ENCODE peak calls at places on chromosomes 13 and 19, in four cellular contexts. One of them, this sample, is unnamed.
A peak's percentile ranks its signal among the peaks of the same experiment; 100 is the strongest.

GRCh38 chr13:101552797-101553196 is 100.3 kb downstream of the ITGBL1 start:
- DNase-seq in IMR-90: peak; percentile 55
- DNase-seq in dorsolateral prefrontal cortex: no peak
- DNase-seq in tibial artery: no peak
- DNase-seq in this sample: peak; percentile 57

GRCh38 chr13:23513460-23513859 is 56.8 kb upstream of the TNFRSF19 start:
- DNase-seq in IMR-90: no peak
- DNase-seq in dorsolateral prefrontal cortex: no peak
- DNase-seq in tibial artery: no peak
- DNase-seq in this sample: no peak

GRCh38 chr19:55075366-55075998 is at the start of gene EPS8L1:
- DNase-seq in IMR-90: no peak
- DNase-seq in dorsolateral prefrontal cortex: no peak
- DNase-seq in tibial artery: no peak
- DNase-seq in this sample: no peak

GRCh38 chr13:24162604-24163003 is 2.1 kb downstream of the SPATA13 start:
- DNase-seq in IMR-90: no peak
- DNase-seq in dorsolateral prefrontal cortex: no peak
- DNase-seq in tibial artery: no peak
- DNase-seq in this sample: no peak

GRCh38 chr19:8575467-8575997 is 1.7 kb downstream of the MYO1F start:
- DNase-seq in IMR-90: peak; percentile 35
- DNase-seq in dorsolateral prefrontal cortex: no peak
- DNase-seq in tibial artery: no peak
- DNase-seq in this sample: peak; percentile 22

GRCh38 chr19:23093832-23094231 is 23.0 kb upstream of the ZNF730 start:
- DNase-seq in IMR-90: no peak
- DNase-seq in dorsolateral prefrontal cortex: no peak
- DNase-seq in tibial artery: no peak
- DNase-seq in this sample: no peak

GRCh38 chr19:2587001-2587719 is 111.2 kb downstream of the GADD45B start:
- DNase-seq in IMR-90: peak; percentile 35
- DNase-seq in dorsolateral prefrontal cortex: no peak
- DNase-seq in tibial artery: peak; percentile 15
- DNase-seq in this sample: peak; percentile 47

GRCh38 chr13:27455331-27455855 is 5.0 kb upstream of the MTIF3 start:
- DNase-seq in IMR-90: no peak
- DNase-seq in dorsolateral prefrontal cortex: no peak
- DNase-seq in tibial artery: no peak
- DNase-seq in this sample: peak; percentile 30

GRCh38 chr13:63124863-63125262 is 1709.2 kb upstream of the PCDH20 start:
- DNase-seq in IMR-90: peak; percentile 60
- DNase-seq in dorsolateral prefrontal cortex: no peak
- DNase-seq in tibial artery: no peak
- DNase-seq in this sample: peak; percentile 25

GRCh38 chr19:53131732-53132131 is 978 bp downstream of the ZNF415 start:
- DNase-seq in IMR-90: no peak
- DNase-seq in dorsolateral prefrontal cortex: peak; percentile 51
- DNase-seq in tibial artery: no peak
- DNase-seq in this sample: no peak

GRCh38 chr19:10552596-10553053 is 8.9 kb downstream of the ATG4D start:
- DNase-seq in IMR-90: no peak
- DNase-seq in dorsolateral prefrontal cortex: no peak
- DNase-seq in tibial artery: no peak
- DNase-seq in this sample: peak; percentile 17

GRCh38 chr13:33150146-33150545 is 133.9 kb downstream of the KL start:
- DNase-seq in IMR-90: peak; percentile 60
- DNase-seq in dorsolateral prefrontal cortex: no peak
- DNase-seq in tibial artery: no peak
- DNase-seq in this sample: peak; percentile 38

GRCh38 chr19:35713904-35714440 is 3.8 kb upstream of the KMT2B start:
- DNase-seq in IMR-90: no peak
- DNase-seq in dorsolateral prefrontal cortex: no peak
- DNase-seq in tibial artery: no peak
- DNase-seq in this sample: no peak

GRCh38 chr19:39156230-39156890 is 30.8 kb downstream of the PAK4 start:
- DNase-seq in IMR-90: peak; percentile 29
- DNase-seq in dorsolateral prefrontal cortex: no peak
- DNase-seq in tibial artery: no peak
- DNase-seq in this sample: peak; percentile 55

GRCh38 chr19:39413903-39414608 is 1.6 kb downstream of the PLEKHG2 start:
- DNase-seq in IMR-90: peak; percentile 28
- DNase-seq in dorsolateral prefrontal cortex: no peak
- DNase-seq in tibial artery: peak; percentile 59
- DNase-seq in this sample: no peak

GRCh38 chr19:15195987-15196682 is 4.7 kb downstream of the NOTCH3 start:
- DNase-seq in IMR-90: no peak
- DNase-seq in dorsolateral prefrontal cortex: no peak
- DNase-seq in tibial artery: no peak
- DNase-seq in this sample: no peak

GRCh38 chr19:39740395-39740794 is 2.6 kb upstream of the CLC start:
- DNase-seq in IMR-90: no peak
- DNase-seq in dorsolateral prefrontal cortex: no peak
- DNase-seq in tibial artery: no peak
- DNase-seq in this sample: no peak

GRCh38 chr13:77928909-77929308 is 10.3 kb upstream of the EDNRB start:
- DNase-seq in IMR-90: no peak
- DNase-seq in dorsolateral prefrontal cortex: no peak
- DNase-seq in tibial artery: no peak
- DNase-seq in this sample: no peak

GRCh38 chr19:1624458-1624857 is 19.2 kb upstream of the UQCR11 start:
- DNase-seq in IMR-90: peak; percentile 37
- DNase-seq in dorsolateral prefrontal cortex: peak; percentile 40
- DNase-seq in tibial artery: peak; percentile 53
- DNase-seq in this sample: peak; percentile 57

GRCh38 chr19:1065606-1066109 is 1.3 kb upstream of the ARHGAP45 start:
- DNase-seq in IMR-90: no peak
- DNase-seq in dorsolateral prefrontal cortex: no peak
- DNase-seq in tibial artery: no peak
- DNase-seq in this sample: no peak

GRCh38 chr13:28597641-28598040 is 61.3 kb upstream of the POMP start:
- DNase-seq in IMR-90: peak; percentile 60
- DNase-seq in dorsolateral prefrontal cortex: no peak
- DNase-seq in tibial artery: no peak
- DNase-seq in this sample: peak; percentile 73

GRCh38 chr13:35512271-35512920 is 35.9 kb upstream of the MAB21L1 start:
- DNase-seq in IMR-90: peak; percentile 90
- DNase-seq in dorsolateral prefrontal cortex: no peak
- DNase-seq in tibial artery: no peak
- DNase-seq in this sample: peak; percentile 99

GRCh38 chr13:61531383-61532065 is 115.9 kb upstream of the PCDH20 start:
- DNase-seq in IMR-90: no peak
- DNase-seq in dorsolateral prefrontal cortex: no peak
- DNase-seq in tibial artery: no peak
- DNase-seq in this sample: no peak

GRCh38 chr13:101406787-101407186 is 9.5 kb downstream of the NALCN start:
- DNase-seq in IMR-90: no peak
- DNase-seq in dorsolateral prefrontal cortex: no peak
- DNase-seq in tibial artery: no peak
- DNase-seq in this sample: no peak

GRCh38 chr19:29831041-29831548 is 19.3 kb downstream of the CCNE1 start:
- DNase-seq in IMR-90: no peak
- DNase-seq in dorsolateral prefrontal cortex: no peak
- DNase-seq in tibial artery: no peak
- DNase-seq in this sample: no peak

GRCh38 chr13:97423300-97424045 is 10.5 kb upstream of the RAP2A start:
- DNase-seq in IMR-90: no peak
- DNase-seq in dorsolateral prefrontal cortex: peak; percentile 33
- DNase-seq in tibial artery: no peak
- DNase-seq in this sample: no peak

GRCh38 chr13:37175996-37176395 is 70.5 kb upstream of the CSNK1A1L start:
- DNase-seq in IMR-90: peak; percentile 92
- DNase-seq in dorsolateral prefrontal cortex: no peak
- DNase-seq in tibial artery: no peak
- DNase-seq in this sample: peak; percentile 94

GRCh38 chr19:7682175-7682855 is 1.7 kb downstream of the TRAPPC5 start:
- DNase-seq in IMR-90: no peak
- DNase-seq in dorsolateral prefrontal cortex: peak; percentile 41
- DNase-seq in tibial artery: no peak
- DNase-seq in this sample: no peak

GRCh38 chr13:100106005-100106404 is 17.1 kb downstream of the PCCA start:
- DNase-seq in IMR-90: peak; percentile 37
- DNase-seq in dorsolateral prefrontal cortex: no peak
- DNase-seq in tibial artery: no peak
- DNase-seq in this sample: no peak

DNA sequence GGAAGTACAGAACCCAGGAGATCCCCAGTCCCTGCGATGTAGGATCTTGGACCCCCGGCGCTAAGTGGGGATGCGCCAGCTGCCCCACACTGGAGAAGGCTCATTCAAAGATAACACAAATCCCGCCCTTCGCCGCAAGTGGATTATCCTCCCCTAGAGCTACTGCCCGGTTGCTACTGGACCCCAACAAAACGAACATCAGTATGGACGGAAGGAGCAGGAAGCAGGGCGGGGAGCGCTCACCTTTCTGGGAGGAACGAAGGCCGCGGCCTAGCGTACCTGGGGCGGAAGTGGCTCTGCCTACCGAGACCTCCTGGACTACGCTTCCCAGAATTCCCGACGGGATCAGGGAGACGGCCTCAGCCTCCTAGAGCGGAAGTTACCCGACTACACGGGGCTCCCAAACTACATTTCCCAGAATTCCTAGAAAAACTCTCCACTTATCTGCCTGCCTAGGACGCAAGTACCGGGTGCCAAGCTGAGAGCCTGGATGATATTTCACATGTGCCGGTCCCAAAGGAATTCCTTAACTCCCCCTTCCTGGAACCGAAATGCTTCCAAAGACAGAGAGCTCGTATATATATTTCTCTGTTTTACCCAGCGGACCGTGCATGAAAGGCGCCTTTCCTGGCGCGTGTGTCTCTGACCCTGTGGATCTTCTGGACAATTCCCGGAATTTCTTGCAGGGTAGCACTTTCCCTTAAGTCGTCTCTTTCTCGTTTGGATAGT is at the start of gene ZNF112:
- DNase-seq in IMR-90: peak; percentile 91
- DNase-seq in dorsolateral prefrontal cortex: peak; percentile 92
- DNase-seq in tibial artery: peak; percentile 86
- DNase-seq in this sample: peak; percentile 92
- H3K4me3 ChIP-seq in IMR-90: peak within 1 kb of the TSS; percentile 81
- H3K4me3 ChIP-seq in dorsolateral prefrontal cortex: peak within 1 kb of the TSS; percentile 78
- H3K4me3 ChIP-seq in tibial artery: peak within 1 kb of the TSS; percentile 55
- H3K4me3 ChIP-seq in this sample: peak within 1 kb of the TSS; percentile 79

DNA sequence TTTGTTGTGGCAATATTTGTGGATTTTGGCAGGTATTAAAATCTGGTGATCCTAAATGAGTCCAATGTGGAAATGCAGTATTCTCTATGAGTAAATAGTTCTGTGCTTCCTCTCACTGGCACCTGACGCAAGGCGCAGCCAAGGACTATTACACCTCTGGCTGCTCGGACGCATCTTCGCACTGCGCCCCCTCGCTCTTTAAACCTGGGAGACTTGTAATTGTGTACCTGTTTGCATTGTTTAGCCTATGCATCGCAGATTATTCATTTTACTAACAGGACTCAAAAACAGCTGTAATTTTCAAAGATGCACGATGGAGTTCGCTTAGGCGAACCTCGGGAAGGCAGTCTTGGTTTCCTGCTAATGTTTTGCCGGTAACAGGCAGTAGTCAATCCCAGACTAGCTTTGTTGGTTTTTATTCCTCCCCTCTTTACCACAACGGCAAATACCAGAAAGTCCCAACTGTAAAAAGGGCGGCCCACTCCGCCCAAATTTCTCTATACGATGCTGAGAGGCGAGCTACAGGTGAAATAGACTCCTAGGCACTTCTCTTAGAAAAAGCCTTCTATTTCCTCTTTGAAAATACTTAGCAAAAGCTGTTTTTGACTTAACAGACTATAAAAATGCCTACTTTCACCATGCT is 113.3 kb downstream of the KCNRG start:
- DNase-seq in IMR-90: no peak
- DNase-seq in dorsolateral prefrontal cortex: no peak
- DNase-seq in tibial artery: no peak
- DNase-seq in this sample: no peak
- H3K4me3 ChIP-seq in IMR-90: no peak overlapping the region
- H3K4me3 ChIP-seq in dorsolateral prefrontal cortex: no peak overlapping the region
- H3K4me3 ChIP-seq in tibial artery: no peak overlapping the region
- H3K4me3 ChIP-seq in this sample: no peak overlapping the region

GRCh38 chr13:44218501-44219240 is 155.0 kb upstream of the SERP2 start:
- DNase-seq in IMR-90: no peak
- DNase-seq in dorsolateral prefrontal cortex: no peak
- DNase-seq in tibial artery: peak; percentile 90
- DNase-seq in this sample: peak; percentile 46
- H3K4me3 ChIP-seq in IMR-90: no peak overlapping the region
- H3K4me3 ChIP-seq in dorsolateral prefrontal cortex: no peak overlapping the region
- H3K4me3 ChIP-seq in tibial artery: no peak overlapping the region
- H3K4me3 ChIP-seq in this sample: no peak overlapping the region

DNA sequence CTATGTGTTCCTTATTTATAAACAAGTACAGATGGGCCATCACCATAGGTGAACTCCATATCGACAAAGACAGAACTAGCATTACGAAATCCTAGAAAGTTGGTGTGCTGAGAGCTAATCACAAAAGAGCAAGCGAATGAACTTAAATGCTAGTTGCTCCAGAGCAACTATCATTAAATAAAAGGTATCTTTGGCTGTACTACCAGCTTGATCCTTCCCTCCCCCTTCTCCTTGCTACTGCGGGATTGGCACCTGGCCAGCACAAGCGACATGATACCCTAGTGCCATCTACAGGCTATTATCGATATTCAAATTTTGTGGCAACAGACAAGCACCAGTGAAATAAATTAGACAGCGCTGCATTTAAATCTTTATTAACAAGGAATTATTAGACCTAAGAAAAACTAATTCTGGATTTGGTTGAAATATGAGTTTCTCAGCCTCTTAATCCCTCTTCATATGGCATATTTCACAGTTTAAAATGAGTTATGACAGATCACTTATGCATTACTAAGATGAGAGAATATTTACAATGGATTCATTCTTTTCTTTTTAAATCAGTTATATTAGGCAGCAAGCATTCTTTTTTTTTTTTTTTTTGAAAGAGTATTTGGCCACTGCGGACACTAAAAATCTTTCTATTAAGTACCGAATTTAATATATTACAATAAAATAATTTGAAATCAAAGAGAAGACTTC is 5.8 kb downstream of the PCDH9 start:
- DNase-seq in IMR-90: peak; percentile 82
- DNase-seq in dorsolateral prefrontal cortex: peak; percentile 80
- DNase-seq in tibial artery: peak; percentile 74
- DNase-seq in this sample: peak; percentile 76
- H3K4me3 ChIP-seq in IMR-90: no peak overlapping the region
- H3K4me3 ChIP-seq in dorsolateral prefrontal cortex: peak overlapping the region; percentile 87
- H3K4me3 ChIP-seq in tibial artery: no peak overlapping the region
- H3K4me3 ChIP-seq in this sample: peak overlapping the region; percentile 63

DNA sequence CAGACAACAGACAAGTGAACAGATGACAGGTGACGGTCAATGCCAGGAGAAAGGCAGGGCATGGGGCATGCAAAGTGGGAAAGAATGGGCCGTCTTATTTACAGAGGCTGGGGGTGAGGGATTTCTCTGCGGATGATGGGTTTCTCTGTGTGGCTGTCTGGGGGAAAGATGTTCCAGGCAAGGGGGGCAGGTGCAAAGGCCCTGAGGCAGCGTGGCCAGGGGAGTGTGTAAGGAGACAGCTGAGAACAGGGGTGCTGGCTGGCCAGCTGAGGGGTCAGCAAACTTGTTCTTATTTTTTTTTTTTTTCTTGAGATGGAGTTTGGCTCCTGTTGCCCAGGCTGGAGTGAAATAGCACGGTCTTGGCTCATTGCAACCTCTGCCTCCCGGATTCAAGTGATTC is 21.8 kb upstream of the RANBP3 start:
- DNase-seq in IMR-90: no peak
- DNase-seq in dorsolateral prefrontal cortex: no peak
- DNase-seq in tibial artery: no peak
- DNase-seq in this sample: no peak
- H3K4me3 ChIP-seq in IMR-90: no peak overlapping the region
- H3K4me3 ChIP-seq in dorsolateral prefrontal cortex: no peak overlapping the region
- H3K4me3 ChIP-seq in tibial artery: no peak overlapping the region
- H3K4me3 ChIP-seq in this sample: no peak overlapping the region